ENCODE peak calls at places on chromosomes 16 and 17, in six cellular contexts. One of them, this sample, is unnamed.

GRCh38 chr16:20647736-20648135 is 49.7 kb downstream of the ACSM1 start:
- DNase-seq in heart left ventricle: no peak
- DNase-seq in ovary: no peak
- DNase-seq in tibial artery: no peak
- DNase-seq in right lobe of liver: no peak
- DNase-seq in left ventricle myocardium inferior: no peak
- DNase-seq in this sample: no peak

GRCh38 chr16:16021020-16021419 is 71.6 kb downstream of the ABCC1 start:
- DNase-seq in heart left ventricle: no peak
- DNase-seq in ovary: no peak
- DNase-seq in tibial artery: no peak
- DNase-seq in right lobe of liver: no peak
- DNase-seq in left ventricle myocardium inferior: no peak
- DNase-seq in this sample: no peak

GRCh38 chr16:51156836-51157235 is 5.8 kb upstream of the SALL1 start:
- DNase-seq in heart left ventricle: no peak
- DNase-seq in ovary: no peak
- DNase-seq in tibial artery: no peak
- DNase-seq in right lobe of liver: no peak
- DNase-seq in left ventricle myocardium inferior: no peak
- DNase-seq in this sample: no peak

GRCh38 chr17:70929226-70929625 is 759.9 kb downstream of the KCNJ2 start:
- DNase-seq in heart left ventricle: no peak
- DNase-seq in ovary: no peak
- DNase-seq in tibial artery: no peak
- DNase-seq in right lobe of liver: no peak
- DNase-seq in left ventricle myocardium inferior: no peak
- DNase-seq in this sample: no peak

GRCh38 chr16:14378131-14378551 is 251.9 kb downstream of the PARN start:
- DNase-seq in heart left ventricle: no peak
- DNase-seq in ovary: no peak
- DNase-seq in tibial artery: no peak
- DNase-seq in right lobe of liver: no peak
- DNase-seq in left ventricle myocardium inferior: no peak
- DNase-seq in this sample: no peak

GRCh38 chr16:11430601-11431317 is 85.5 kb downstream of the RMI2 start:
- DNase-seq in heart left ventricle: no peak
- DNase-seq in ovary: no peak
- DNase-seq in tibial artery: no peak
- DNase-seq in right lobe of liver: no peak
- DNase-seq in left ventricle myocardium inferior: no peak
- DNase-seq in this sample: no peak

GRCh38 chr16:67284699-67285646 is 5.6 kb downstream of the PLEKHG4 start:
- DNase-seq in heart left ventricle: peak; percentile 53
- DNase-seq in ovary: no peak
- DNase-seq in tibial artery: no peak
- DNase-seq in right lobe of liver: no peak
- DNase-seq in left ventricle myocardium inferior: no peak
- DNase-seq in this sample: no peak

GRCh38 chr16:64687796-64688195 is 434.1 kb downstream of the CDH11 start:
- DNase-seq in heart left ventricle: no peak
- DNase-seq in ovary: no peak
- DNase-seq in tibial artery: no peak
- DNase-seq in right lobe of liver: no peak
- DNase-seq in left ventricle myocardium inferior: no peak
- DNase-seq in this sample: no peak

GRCh38 chr17:60629120-60629519 is 29.1 kb downstream of the PPM1D start:
- DNase-seq in heart left ventricle: no peak
- DNase-seq in ovary: no peak
- DNase-seq in tibial artery: no peak
- DNase-seq in right lobe of liver: no peak
- DNase-seq in left ventricle myocardium inferior: no peak
- DNase-seq in this sample: no peak

GRCh38 chr17:60630352-60630751 is 30.4 kb downstream of the PPM1D start:
- DNase-seq in heart left ventricle: peak; percentile 51
- DNase-seq in ovary: peak; percentile 32
- DNase-seq in tibial artery: no peak
- DNase-seq in right lobe of liver: no peak
- DNase-seq in left ventricle myocardium inferior: peak; percentile 43
- DNase-seq in this sample: no peak

GRCh38 chr17:60628252-60628889 is 28.4 kb downstream of the PPM1D start:
- DNase-seq in heart left ventricle: no peak
- DNase-seq in ovary: no peak
- DNase-seq in tibial artery: no peak
- DNase-seq in right lobe of liver: no peak
- DNase-seq in left ventricle myocardium inferior: no peak
- DNase-seq in this sample: no peak

GRCh38 chr17:60627113-60627512 is 27.1 kb downstream of the PPM1D start:
- DNase-seq in heart left ventricle: no peak
- DNase-seq in ovary: no peak
- DNase-seq in tibial artery: no peak
- DNase-seq in right lobe of liver: no peak
- DNase-seq in left ventricle myocardium inferior: no peak
- DNase-seq in this sample: no peak

GRCh38 chr17:60631119-60631518 is 31.1 kb downstream of the PPM1D start:
- DNase-seq in heart left ventricle: no peak
- DNase-seq in ovary: no peak
- DNase-seq in tibial artery: no peak
- DNase-seq in right lobe of liver: no peak
- DNase-seq in left ventricle myocardium inferior: no peak
- DNase-seq in this sample: no peak
- H3K27ac ChIP-seq in heart left ventricle: no peak overlapping the region
- H3K27ac ChIP-seq in ovary: no peak overlapping the region
- H3K27ac ChIP-seq in tibial artery: no peak overlapping the region
- H3K27ac ChIP-seq in right lobe of liver: peak overlapping the region; percentile 9
- H3K27ac ChIP-seq in left ventricle myocardium inferior: no peak overlapping the region
- H3K27ac ChIP-seq in this sample: peak overlapping the region; percentile 5

GRCh38 chr17:69060835-69061234 is at the start of gene ABCA9:
- DNase-seq in heart left ventricle: no peak
- DNase-seq in ovary: no peak
- DNase-seq in tibial artery: no peak
- DNase-seq in right lobe of liver: no peak
- DNase-seq in left ventricle myocardium inferior: no peak
- DNase-seq in this sample: no peak

GRCh38 chr17:69056179-69056823 is 4.4 kb downstream of the ABCA9 start:
- DNase-seq in heart left ventricle: no peak
- DNase-seq in ovary: no peak
- DNase-seq in tibial artery: no peak
- DNase-seq in right lobe of liver: no peak
- DNase-seq in left ventricle myocardium inferior: no peak
- DNase-seq in this sample: no peak

GRCh38 chr17:69059458-69060205 is 1.1 kb downstream of the ABCA9 start:
- DNase-seq in heart left ventricle: no peak
- DNase-seq in ovary: no peak
- DNase-seq in tibial artery: no peak
- DNase-seq in right lobe of liver: no peak
- DNase-seq in left ventricle myocardium inferior: no peak
- DNase-seq in this sample: no peak

GRCh38 chr17:69057280-69057679 is 3.4 kb downstream of the ABCA9 start:
- DNase-seq in heart left ventricle: no peak
- DNase-seq in ovary: no peak
- DNase-seq in tibial artery: no peak
- DNase-seq in right lobe of liver: no peak
- DNase-seq in left ventricle myocardium inferior: no peak
- DNase-seq in this sample: no peak

DNA sequence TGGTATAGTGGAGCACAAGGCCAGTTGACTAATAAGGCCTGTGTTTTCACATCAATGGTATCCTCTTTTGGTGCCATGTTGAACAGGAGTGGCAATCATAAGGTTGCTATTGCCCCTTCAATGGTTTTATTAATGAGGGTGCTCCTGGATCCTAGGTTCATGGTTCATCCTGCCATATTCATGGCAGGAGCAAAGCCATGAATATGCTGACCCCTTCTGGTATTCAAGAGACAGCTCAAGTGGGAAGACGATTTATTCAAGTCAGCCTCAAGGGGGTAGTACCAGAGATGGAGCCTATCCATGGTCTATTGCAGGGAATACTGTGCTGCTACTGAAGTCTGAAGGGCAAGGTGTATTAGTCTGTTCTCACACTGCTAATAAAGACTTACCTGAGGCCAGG is 2.6 kb downstream of the ABCA9 start:
- DNase-seq in heart left ventricle: no peak
- DNase-seq in ovary: no peak
- DNase-seq in tibial artery: no peak
- DNase-seq in right lobe of liver: no peak
- DNase-seq in left ventricle myocardium inferior: no peak
- DNase-seq in this sample: no peak
- TF ChIP-seq CTCF in heart left ventricle: no peak
- TF ChIP-seq CTCF in ovary: no peak
- TF ChIP-seq CTCF in tibial artery: no peak
- TF ChIP-seq CTCF in right lobe of liver: no peak
- TF ChIP-seq CTCF in left ventricle myocardium inferior: no peak
- TF ChIP-seq CTCF in this sample: no peak

GRCh38 chr17:43660262-43660661 is 1.5 kb downstream of the MEOX1 start:
- DNase-seq in heart left ventricle: no peak
- DNase-seq in ovary: no peak
- DNase-seq in tibial artery: no peak
- DNase-seq in right lobe of liver: no peak
- DNase-seq in left ventricle myocardium inferior: no peak
- DNase-seq in this sample: no peak
- H3K27ac ChIP-seq in heart left ventricle: peak overlapping the region; percentile 60
- H3K27ac ChIP-seq in ovary: no peak overlapping the region
- H3K27ac ChIP-seq in tibial artery: no peak overlapping the region
- H3K27ac ChIP-seq in right lobe of liver: no peak overlapping the region
- H3K27ac ChIP-seq in left ventricle myocardium inferior: peak overlapping the region; percentile 92
- H3K27ac ChIP-seq in this sample: no peak overlapping the region

GRCh38 chr17:15091825-15092224 is 173.3 kb downstream of the PMP22 start:
- DNase-seq in heart left ventricle: no peak
- DNase-seq in ovary: no peak
- DNase-seq in tibial artery: no peak
- DNase-seq in right lobe of liver: no peak
- DNase-seq in left ventricle myocardium inferior: no peak
- DNase-seq in this sample: no peak
- TF ChIP-seq CTCF in heart left ventricle: no peak
- TF ChIP-seq CTCF in ovary: no peak
- TF ChIP-seq CTCF in tibial artery: no peak
- TF ChIP-seq CTCF in right lobe of liver: no peak
- TF ChIP-seq CTCF in left ventricle myocardium inferior: no peak
- TF ChIP-seq CTCF in this sample: no peak

This sample was measured in coronary artery.